ENCODE peak calls at places on chromosome 16, in eight cellular contexts. F, Q, O, S, R, G, B and D are unnamed samples.
A peak's percentile ranks its signal among the peaks of the same experiment; 100 is the strongest.

GRCh38 chr16:27924411-27925118 is 138.9 kb downstream of the GSG1L start:
- DNase-seq in F (no peak), Q (peak; percentile 24), O (no peak), S (no peak), R (no peak), G (no peak), B (no peak), D (no peak)

GRCh38 chr16:65697061-65697460 is 575.2 kb upstream of the CDH11 start:
- DNase-seq in F (no peak), Q (no peak), O (no peak), S (no peak), R (no peak), G (peak; percentile 26), B (no peak), D (no peak)

GRCh38 chr16:53507464-53508180 is 4.6 kb upstream of the AKTIP start:
- DNase-seq in F (no peak), Q (no peak), O (no peak), S (no peak), R (no peak), G (no peak), B (no peak), D (no peak)

GRCh38 chr16:58848662-58849002 is 114.5 kb upstream of the GOT2 start:
- DNase-seq in F (no peak), Q (no peak), O (no peak), S (no peak), R (no peak), G (no peak), B (no peak), D (no peak)

GRCh38 chr16:67372664-67373063 is 20.6 kb downstream of the TPPP3 start:
- DNase-seq in F (no peak), Q (peak; percentile 12), O (no peak), S (no peak), R (peak; percentile 14), G (peak; percentile 46), B (peak; percentile 16), D (no peak)

GRCh38 chr16:31423241-31423640 is 4.9 kb downstream of the COX6A2 start:
- DNase-seq in F (no peak), Q (no peak), O (no peak), S (peak; percentile 26), R (no peak), G (no peak), B (no peak), D (no peak)

GRCh38 chr16:79873825-79874224 is 273.3 kb upstream of the MAF start:
- DNase-seq in F (no peak), Q (no peak), O (no peak), S (no peak), R (no peak), G (no peak), B (no peak), D (no peak)

GRCh38 chr16:6096931-6097665 is 999.5 kb upstream of the EEF2KMT start:
- DNase-seq in F (no peak), Q (no peak), O (no peak), S (no peak), R (no peak), G (no peak), B (no peak), D (no peak)

GRCh38 chr16:55892821-55893220 is 17.6 kb upstream of the CES5A start:
- DNase-seq in F (no peak), Q (no peak), O (no peak), S (no peak), R (no peak), G (no peak), B (no peak), D (no peak)

GRCh38 chr16:55000595-55000994 is 69.9 kb downstream of the IRX5 start:
- DNase-seq in F (no peak), Q (no peak), O (no peak), S (no peak), R (no peak), G (peak; percentile 56), B (no peak), D (no peak)

GRCh38 chr16:4403133-4403949 is 13.1 kb downstream of the CORO7 start:
- DNase-seq in F (no peak), Q (no peak), O (no peak), S (no peak), R (no peak), G (no peak), B (no peak), D (no peak)

GRCh38 chr16:66604376-66605176 is at the start of gene CMTM3:
- DNase-seq in F (peak; percentile 61), Q (peak; percentile 21), O (peak; percentile 73), S (peak; percentile 82), R (peak; percentile 64), G (peak; percentile 87), B (peak; percentile 81), D (peak; percentile 58)

GRCh38 chr16:3982216-3982615 is 101.7 kb upstream of the CREBBP start:
- DNase-seq in F (no peak), Q (no peak), O (no peak), S (no peak), R (no peak), G (no peak), B (no peak), D (no peak)

GRCh38 chr16:89823087-89823823 is 5.0 kb upstream of the SPIRE2 start:
- DNase-seq in F (no peak), Q (no peak), O (no peak), S (no peak), R (no peak), G (no peak), B (no peak), D (no peak)

GRCh38 chr16:77723108-77723514 is 797 bp downstream of the NUDT7 start:
- DNase-seq in F (peak; percentile 6), Q (no peak), O (peak; percentile 18), S (no peak), R (peak; percentile 9), G (peak; percentile 71), B (peak; percentile 43), D (no peak)

GRCh38 chr16:47037396-47037745 is 63.9 kb upstream of the DNAJA2 start:
- DNase-seq in F (no peak), Q (no peak), O (peak; percentile 57), S (no peak), R (no peak), G (no peak), B (peak; percentile 38), D (no peak)

GRCh38 chr16:2148714-2149629 is 547 bp downstream of the RAB26 start:
- DNase-seq in F (peak; percentile 21), Q (no peak), O (no peak), S (no peak), R (no peak), G (peak; percentile 61), B (peak; percentile 54), D (no peak)

GRCh38 chr16:48155926-48156789 is at the start of gene ABCC12:
- DNase-seq in F (no peak), Q (no peak), O (no peak), S (no peak), R (no peak), G (no peak), B (no peak), D (no peak)

GRCh38 chr16:70749681-70750601 is 51.0 kb downstream of the VAC14 start:
- DNase-seq in F (no peak), Q (no peak), O (peak; percentile 69), S (no peak), R (no peak), G (no peak), B (no peak), D (no peak)

DNA sequence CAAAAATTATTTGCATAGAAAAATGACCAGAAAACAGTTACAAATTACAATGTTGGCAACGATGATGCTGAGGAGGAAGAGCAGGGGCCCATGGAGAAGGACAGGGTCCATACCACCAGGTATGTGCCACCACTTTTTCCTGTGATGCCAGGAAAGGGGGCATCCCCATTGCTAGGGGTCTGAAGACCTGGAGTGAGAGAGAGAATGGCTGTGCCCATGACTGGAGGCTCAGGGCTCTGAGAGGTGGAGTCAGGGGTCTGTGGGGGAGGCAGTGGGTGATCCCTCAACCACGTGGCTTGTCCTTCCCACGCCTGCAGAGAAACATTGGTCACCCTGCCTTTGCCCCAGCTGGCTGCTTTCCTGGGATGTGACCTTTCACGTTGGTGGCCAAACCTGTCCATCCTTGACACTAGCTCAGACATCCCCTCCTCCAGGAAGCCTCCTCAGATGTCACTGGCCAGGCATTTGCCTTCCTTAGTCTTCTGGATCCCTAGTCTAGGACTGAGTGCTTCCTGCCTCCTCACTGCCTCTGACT is 51.4 kb downstream of the SOCS1 start:
- DNase-seq in F (no peak), Q (no peak), O (no peak), S (no peak), R (no peak), G (no peak), B (no peak), D (no peak)
- H3K4me3 ChIP-seq in F (no peak overlapping the region), Q (no peak overlapping the region), O (no peak overlapping the region), S (no peak overlapping the region), R (no peak overlapping the region), G (no peak overlapping the region), B (no peak overlapping the region), D (no peak overlapping the region)

DNA sequence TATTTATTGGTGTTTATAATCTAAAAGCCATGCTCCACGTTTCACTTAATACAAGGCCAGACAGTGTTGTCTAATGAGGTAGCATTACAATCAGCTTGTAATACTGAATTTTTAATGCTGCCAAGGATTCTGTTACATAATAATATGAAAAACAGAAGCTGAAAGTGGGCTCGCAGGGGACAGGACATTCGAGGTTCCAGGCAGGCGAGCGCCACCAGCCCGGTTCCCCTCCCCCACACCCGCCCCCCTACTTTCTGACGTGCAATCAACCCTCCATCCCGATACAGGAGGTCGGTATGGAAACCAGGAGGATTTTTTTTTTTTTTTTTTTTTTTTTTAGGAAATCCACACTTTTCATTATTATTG is 6.2 kb upstream of the ZFHX3 start:
- DNase-seq in F (no peak), Q (no peak), O (no peak), S (peak; percentile 64), R (no peak), G (no peak), B (no peak), D (no peak)
- H3K4me3 ChIP-seq in F (no peak overlapping the region), Q (peak overlapping the region; percentile 57), O (no peak overlapping the region), S (peak overlapping the region; percentile 88), R (no peak overlapping the region), G (no peak overlapping the region), B (no peak overlapping the region), D (no peak overlapping the region)

GRCh38 chr16:8893426-8893825 is 11.3 kb downstream of the LITAFD start:
- DNase-seq in F (no peak), Q (no peak), O (no peak), S (no peak), R (no peak), G (no peak), B (no peak), D (no peak)
- H3K4me3 ChIP-seq in F (no peak overlapping the region), Q (no peak overlapping the region), O (no peak overlapping the region), S (no peak overlapping the region), R (no peak overlapping the region), G (no peak overlapping the region), B (no peak overlapping the region), D (no peak overlapping the region)

DNA sequence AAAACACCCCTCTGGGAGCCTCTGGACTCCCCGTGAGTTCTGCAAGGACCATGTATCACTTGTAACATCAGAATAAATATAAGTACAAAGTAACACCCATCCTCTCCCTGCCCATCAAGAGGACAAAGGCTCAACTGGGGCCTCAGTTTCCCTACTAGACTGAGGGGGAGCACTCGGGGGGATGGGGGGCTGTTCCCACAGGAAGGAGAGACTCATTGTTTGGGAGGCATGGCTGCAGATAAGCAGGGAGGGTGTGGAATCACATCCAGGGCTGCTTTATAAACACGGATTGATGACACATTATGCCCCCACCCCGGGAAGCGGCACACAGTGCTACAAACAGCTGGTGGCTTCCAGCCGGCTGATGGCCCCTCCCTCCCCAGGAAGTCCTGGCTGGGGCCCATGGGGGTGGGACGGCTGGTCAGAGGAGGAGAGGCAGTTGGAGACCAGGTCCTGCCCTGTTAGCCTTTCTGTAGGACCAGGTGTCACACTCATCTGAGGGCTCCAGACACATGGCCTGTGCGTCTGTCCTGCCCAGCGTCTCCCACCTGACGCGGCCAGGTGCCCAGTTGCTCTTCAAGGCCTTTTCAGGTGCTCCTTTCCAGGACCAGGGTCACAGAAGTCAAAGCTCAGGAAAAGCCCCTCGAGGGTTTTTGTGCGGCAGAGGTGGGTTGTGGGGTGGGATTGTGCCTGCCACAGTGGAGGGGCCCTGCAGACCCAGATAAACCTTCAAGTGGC is 1.3 kb upstream of the MPG start:
- DNase-seq in F (no peak), Q (no peak), O (peak; percentile 85), S (peak; percentile 92), R (peak; percentile 72), G (peak; percentile 90), B (peak; percentile 40), D (peak; percentile 70)
- H3K4me3 ChIP-seq in F (no peak overlapping the region), Q (peak overlapping the region; percentile 68), O (no peak overlapping the region), S (peak overlapping the region; percentile 91), R (peak overlapping the region; percentile 73), G (peak overlapping the region; percentile 87), B (peak overlapping the region; percentile 86), D (peak overlapping the region; percentile 81)